ENCODE peak calls at places on chromosome 1, in seven cellular contexts. Y is GM10248, V is breast epithelium, G is HCT116, X is T-cell, L is NCI-H82, Z is right atrium auricular region. D is an unnamed sample.

GRCh38 chr1:172724746-172725613 is 66.1 kb downstream of the FASLG start:
- DNase-seq in Y (no peak), V (no peak), G (no peak), X (no peak), L (no peak), Z (no peak), D (no peak)

GRCh38 chr1:226617109-226617508 is 68.5 kb downstream of the STUM start:
- DNase-seq in Y (no peak), V (no peak), G (no peak), X (no peak), L (no peak), Z (no peak), D (no peak)

GRCh38 chr1:22408180-22408579 is 43.5 kb upstream of the ZBTB40 start:
- DNase-seq in Y (no peak), V (no peak), G (no peak), X (no peak), L (no peak), Z (no peak), D (no peak)

GRCh38 chr1:229156819-229157218 is 114.1 kb upstream of the RAB4A start:
- DNase-seq in Y (no peak), V (no peak), G (peak; percentile 18), X (no peak), L (peak; percentile 61), Z (no peak), D (no peak)

GRCh38 chr1:161900155-161900554 is 123.5 kb downstream of the OLFML2B start:
- DNase-seq in Y (no peak), V (no peak), G (no peak), X (no peak), L (no peak), Z (no peak), D (no peak)

GRCh38 chr1:74681449-74681848 is 7.9 kb upstream of the ERICH3 start:
- DNase-seq in Y (peak; percentile 14), V (no peak), G (no peak), X (no peak), L (no peak), Z (no peak), D (no peak)

GRCh38 chr1:74534241-74534640 is 21.8 kb upstream of the LRRC53 start:
- DNase-seq in Y (no peak), V (no peak), G (no peak), X (no peak), L (no peak), Z (no peak), D (no peak)

GRCh38 chr1:171588230-171588629 is 33.8 kb upstream of the MYOCOS start:
- DNase-seq in Y (no peak), V (no peak), G (no peak), X (no peak), L (no peak), Z (no peak), D (no peak)

GRCh38 chr1:203182377-203182927 is 4.1 kb downstream of the CHI3L1 start:
- DNase-seq in Y (no peak), V (peak; percentile 17), G (no peak), X (no peak), L (no peak), Z (no peak), D (no peak)

GRCh38 chr1:87869563-87869962 is 540.9 kb downstream of the LMO4 start:
- DNase-seq in Y (no peak), V (no peak), G (no peak), X (no peak), L (no peak), Z (no peak), D (no peak)